ENCODE peak calls at places on chromosomes 12 and 14, in ten cellular contexts. Q is H9, X is K562, L is fibroblast of lung, K is astrocyte, S is Karpas-422, P is IMR-90, Y is neuronal stem cell, B is PC-9, E is HepG2. N is an unnamed sample.

GRCh38 chr12:47858511-47859266 is 39.0 kb upstream of the HDAC7 start:
- DNase-seq in Q (peak; percentile 25), X (no peak), L (no peak), K (no peak), S (no peak), P (no peak), Y (no peak), B (peak; percentile 55), E (no peak), N (no peak)

GRCh38 chr12:46067062-46067461 is 76.7 kb upstream of the SCAF11 start:
- DNase-seq in Q (no peak), X (no peak), L (no peak), K (no peak), S (no peak), P (no peak), Y (no peak), B (no peak), E (no peak), N (no peak)

GRCh38 chr12:96502477-96502876 is 13.1 kb downstream of the CFAP54 start:
- DNase-seq in Q (no peak), X (peak; percentile 22), L (no peak), K (no peak), S (no peak), P (no peak), Y (no peak), B (no peak), E (no peak), N (no peak)

GRCh38 chr12:90936230-90937005 is 18.6 kb downstream of the CCER1 start:
- DNase-seq in Q (no peak), X (no peak), L (no peak), K (no peak), S (peak; percentile 62), P (no peak), Y (no peak), B (no peak), E (no peak), N (no peak)

GRCh38 chr12:116687888-116688287 is 50.0 kb downstream of the SPRING1 start:
- DNase-seq in Q (peak; percentile 92), X (peak; percentile 55), L (peak; percentile 5), K (no peak), S (peak; percentile 88), P (no peak), Y (no peak), B (no peak), E (peak; percentile 44), N (peak; percentile 67)

GRCh38 chr12:80271770-80272169 is 172.3 kb upstream of the PTPRQ start:
- DNase-seq in Q (no peak), X (no peak), L (peak; percentile 4), K (no peak), S (no peak), P (no peak), Y (no peak), B (no peak), E (no peak), N (no peak)

GRCh38 chr12:57716305-57716704 is 22.2 kb downstream of the AGAP2 start:
- DNase-seq in Q (no peak), X (no peak), L (no peak), K (no peak), S (no peak), P (no peak), Y (no peak), B (no peak), E (no peak), N (no peak)

GRCh38 chr14:104240426-104241157 is 102.2 kb downstream of the KIF26A start:
- DNase-seq in Q (peak; percentile 32), X (no peak), L (no peak), K (no peak), S (no peak), P (no peak), Y (no peak), B (no peak), E (no peak), N (peak; percentile 24)

GRCh38 chr12:122841544-122842321 is 6.5 kb downstream of the HIP1R start:
- DNase-seq in Q (peak; percentile 51), X (no peak), L (peak; percentile 79), K (peak; percentile 65), S (no peak), P (peak; percentile 82), Y (no peak), B (peak; percentile 81), E (peak; percentile 66), N (no peak)

GRCh38 chr14:96184737-96185136 is 19.9 kb upstream of the BDKRB2 start:
- DNase-seq in Q (no peak), X (no peak), L (no peak), K (peak; percentile 12), S (no peak), P (peak; percentile 55), Y (no peak), B (no peak), E (no peak), N (no peak)
- H2AFZ ChIP-seq in Q (no peak overlapping the region), X (no peak overlapping the region), L (no peak overlapping the region), K (no peak overlapping the region), S (no peak overlapping the region), P (peak overlapping the region; percentile 29), Y (no peak overlapping the region), B (no peak overlapping the region), E (no peak overlapping the region), N (no peak overlapping the region)

DNA sequence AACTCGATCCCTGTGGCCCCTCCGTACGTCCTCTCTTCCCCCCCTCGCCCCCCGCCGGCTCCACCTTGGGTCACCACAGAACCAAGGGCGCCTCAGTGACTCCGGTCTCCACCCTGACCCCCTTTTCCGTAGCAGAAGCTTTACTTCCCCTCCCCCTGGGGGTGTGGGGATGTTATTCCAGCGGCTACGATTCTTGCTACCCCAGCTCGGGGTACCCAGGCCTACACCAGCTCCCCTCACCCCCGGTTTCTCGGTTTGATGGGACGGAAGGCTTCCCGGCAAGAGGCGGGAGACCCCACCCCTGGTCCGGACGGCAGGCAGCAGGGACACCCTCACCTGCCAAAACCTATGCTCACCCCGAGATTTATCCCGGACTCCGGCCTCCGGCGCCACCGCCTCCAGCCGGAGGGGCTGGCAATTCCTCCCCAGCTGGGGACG is 665 bp downstream of the RAB15 start:
- DNase-seq in Q (no peak), X (no peak), L (no peak), K (no peak), S (no peak), P (no peak), Y (no peak), B (no peak), E (no peak), N (no peak)
- H3K27ac ChIP-seq in Q (no peak overlapping the region), X (no peak overlapping the region), L (no peak overlapping the region), K (no peak overlapping the region), S (no peak overlapping the region), P (no peak overlapping the region), Y (no peak overlapping the region), B (peak overlapping the region; percentile 79), E (no peak overlapping the region), N (no peak overlapping the region)

GRCh38 chr12:53096761-53097160 is 706 bp upstream of the IGFBP6 start:
- DNase-seq in Q (no peak), X (no peak), L (no peak), K (no peak), S (no peak), P (no peak), Y (no peak), B (no peak), E (no peak), N (peak; percentile 42)

GRCh38 chr12:53098982-53099651 is 1.6 kb downstream of the IGFBP6 start:
- DNase-seq in Q (peak; percentile 88), X (peak; percentile 96), L (peak; percentile 96), K (peak; percentile 93), S (peak; percentile 92), P (peak; percentile 95), Y (peak; percentile 79), B (peak; percentile 90), E (peak; percentile 91), N (peak; percentile 84)

GRCh38 chr12:53097564-53098353 is at the start of gene IGFBP6:
- DNase-seq in Q (peak; percentile 73), X (peak; percentile 62), L (peak; percentile 64), K (peak; percentile 34), S (peak; percentile 78), P (peak; percentile 34), Y (peak; percentile 40), B (no peak), E (no peak), N (peak; percentile 74)

GRCh38 chr12:53097207-53097563 is 282 bp upstream of the IGFBP6 start:
- DNase-seq in Q (peak; percentile 69), X (no peak), L (peak; percentile 61), K (peak; percentile 39), S (no peak), P (peak; percentile 35), Y (no peak), B (no peak), E (no peak), N (no peak)

DNA sequence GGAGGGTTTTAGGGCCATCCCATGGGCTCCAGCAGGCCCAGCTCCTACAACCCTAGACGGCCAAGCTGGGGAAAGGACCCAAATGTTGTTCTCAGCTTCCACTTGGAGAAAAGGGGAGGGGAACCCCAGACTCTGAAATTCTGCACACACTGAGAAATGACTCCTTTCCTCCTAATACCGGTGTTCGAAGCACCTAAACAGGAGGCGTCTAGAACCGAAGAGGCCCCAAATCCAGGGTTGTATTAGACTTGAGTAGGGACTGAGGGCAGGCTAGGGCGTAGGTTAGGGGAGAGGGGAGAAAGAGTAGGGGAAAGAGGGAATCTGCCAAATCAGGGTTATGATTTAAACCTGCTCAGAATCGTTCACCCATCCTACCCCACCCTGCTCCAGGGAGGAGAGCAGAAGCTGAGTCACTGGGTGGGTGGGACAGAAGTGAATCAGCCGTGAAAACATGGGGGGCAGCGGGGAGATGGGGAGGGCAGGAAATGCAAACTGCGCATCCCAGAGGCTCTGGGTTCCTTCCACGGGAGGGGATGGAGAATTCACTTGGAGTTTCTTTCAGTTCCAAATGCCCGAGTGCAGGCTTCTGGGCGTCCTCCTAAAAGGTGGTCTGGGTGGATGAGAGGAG is 1.0 kb downstream of the IGFBP6 start:
- DNase-seq in Q (peak; percentile 29), X (peak; percentile 59), L (peak; percentile 84), K (peak; percentile 71), S (no peak), P (peak; percentile 82), Y (no peak), B (peak; percentile 50), E (no peak), N (no peak)
- H2AFZ ChIP-seq in Q (no peak overlapping the region), X (peak overlapping the region; percentile 98), L (no peak overlapping the region), K (peak overlapping the region; percentile 85), S (peak overlapping the region; percentile 96), P (peak overlapping the region; percentile 89), Y (peak overlapping the region; percentile 91), B (peak overlapping the region; percentile 96), E (no peak overlapping the region), N (peak overlapping the region; percentile 70)

GRCh38 chr14:60658909-60659585 is 9.8 kb upstream of the SIX1 start:
- DNase-seq in Q (no peak), X (no peak), L (no peak), K (no peak), S (no peak), P (peak; percentile 47), Y (peak; percentile 14), B (no peak), E (peak; percentile 27), N (peak; percentile 28)
- H3K27ac ChIP-seq in Q (no peak overlapping the region), X (no peak overlapping the region), L (no peak overlapping the region), K (no peak overlapping the region), S (no peak overlapping the region), P (no peak overlapping the region), Y (no peak overlapping the region), B (no peak overlapping the region), E (no peak overlapping the region), N (no peak overlapping the region)

N was measured in neural progenitor cell.